ENCODE peak calls at places on chromosomes 13 and 19, in four cellular contexts. Z is neural progenitor cell, W is fibroblast of lung, Y is PC-9. I is an unnamed sample.

GRCh38 chr13:100495455-100495854 is 93.1 kb downstream of the GGACT start:
- DNase-seq in Z (no peak), W (no peak), Y (no peak), I (no peak)

GRCh38 chr13:32736648-32737047 is 150.4 kb downstream of the PDS5B start:
- DNase-seq in Z (no peak), W (no peak), Y (no peak), I (no peak)

GRCh38 chr19:49587227-49587626 is 3.8 kb upstream of the PRR12 start:
- DNase-seq in Z (no peak), W (no peak), Y (peak), I (no peak)

GRCh38 chr13:32142956-32143375 is 111.4 kb downstream of the FRY start:
- DNase-seq in Z (peak), W (peak), Y (peak), I (no peak)

GRCh38 chr19:6103217-6103644 is 7.1 kb downstream of the RFX2 start:
- DNase-seq in Z (no peak), W (peak), Y (no peak), I (no peak)

GRCh38 chr13:96090240-96091101 is 564 bp downstream of the HS6ST3 start:
- DNase-seq in Z (peak), W (peak), Y (no peak), I (peak)

GRCh38 chr13:27339299-27339698 is 68.7 kb downstream of the RASL11A start:
- DNase-seq in Z (peak), W (peak), Y (no peak), I (peak)

GRCh38 chr13:44815507-44816074 is 173.7 kb downstream of the NUFIP1 start:
- DNase-seq in Z (peak), W (peak), Y (peak), I (no peak)

GRCh38 chr19:46903458-46903857 is 42.7 kb downstream of the ARHGAP35 start:
- DNase-seq in Z (no peak), W (no peak), Y (peak), I (no peak)

GRCh38 chr19:56155124-56155687 is 14.1 kb downstream of the ZNF444 start:
- DNase-seq in Z (peak), W (no peak), Y (no peak), I (no peak)

GRCh38 chr19:18058208-18059009 is 28.3 kb downstream of the IL12RB1 start:
- DNase-seq in Z (peak), W (peak), Y (peak), I (peak)

GRCh38 chr13:92175330-92175729 is 776.9 kb downstream of the GPC5 start:
- DNase-seq in Z (peak), W (peak), Y (no peak), I (peak)

GRCh38 chr13:32587774-32588165 is 1.5 kb downstream of the PDS5B start:
- DNase-seq in Z (no peak), W (peak), Y (peak), I (peak)

GRCh38 chr13:80655778-80656518 is 315.0 kb upstream of the SPRY2 start:
- DNase-seq in Z (no peak), W (no peak), Y (no peak), I (no peak)

GRCh38 chr13:100131863-100132574 is 43.1 kb downstream of the PCCA start:
- DNase-seq in Z (no peak), W (peak), Y (no peak), I (no peak)

DNA sequence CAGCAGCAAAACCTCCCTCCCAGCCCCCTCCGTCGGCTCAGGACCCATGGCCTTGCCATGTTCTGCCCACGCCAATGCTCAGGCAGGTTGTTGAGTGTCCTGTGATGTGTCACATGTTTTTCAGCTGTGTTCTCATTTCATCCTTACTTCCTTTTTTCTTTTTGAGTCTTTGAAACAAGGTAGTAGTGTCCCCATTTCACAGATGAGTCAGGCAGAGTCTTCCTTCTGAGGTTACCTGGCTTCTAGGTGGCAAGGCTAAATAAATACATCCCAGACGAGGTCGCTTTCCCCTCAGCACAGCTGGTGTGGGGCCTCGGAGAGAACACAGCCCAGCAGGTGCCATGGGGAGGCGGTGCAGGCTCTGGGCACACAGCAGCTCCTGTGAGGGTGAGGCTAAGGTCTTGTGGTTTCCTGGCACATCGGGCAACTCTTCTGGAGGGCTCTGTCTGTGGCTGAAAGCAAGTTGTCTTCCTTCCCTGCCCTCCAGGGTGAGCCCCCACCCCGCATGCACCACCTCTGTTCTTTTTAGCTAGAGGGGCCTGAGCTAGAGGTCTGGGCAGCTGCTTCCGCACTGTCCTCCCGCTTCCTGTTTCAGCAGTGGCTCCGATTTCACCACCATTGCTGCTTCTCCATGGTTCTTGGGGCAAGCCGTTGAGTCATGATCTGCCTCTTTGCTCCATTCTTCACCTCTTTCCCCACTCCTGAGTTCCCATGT is 15.1 kb downstream of the PRAM1 start:
- DNase-seq in Z (no peak), W (no peak), Y (no peak), I (no peak)
- H3K4me2 ChIP-seq in Z (peak), W (no peak), Y (no peak), I (no peak)

DNA sequence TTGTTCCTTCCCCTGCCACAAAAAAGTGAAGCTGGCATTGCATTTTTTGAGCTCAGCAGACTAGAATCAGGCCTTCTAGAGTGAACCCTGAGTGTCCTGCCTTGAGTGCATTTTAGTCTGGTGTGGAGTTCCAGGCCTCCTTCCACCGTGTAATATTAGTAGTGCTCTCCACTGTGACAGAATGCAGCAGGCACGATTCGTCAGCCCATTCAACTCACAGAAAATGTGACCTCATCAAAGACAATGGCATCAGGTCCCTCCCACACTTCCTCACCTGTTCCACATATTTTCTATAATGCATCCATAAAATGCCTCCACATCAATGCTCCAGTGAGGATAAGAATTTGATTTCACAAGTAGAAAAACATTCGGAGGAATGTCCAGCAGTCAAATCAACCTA is 227.6 kb downstream of the FGF9 start:
- DNase-seq in Z (no peak), W (no peak), Y (no peak), I (no peak)
- H3K4me3 ChIP-seq in Z (no peak), W (no peak), Y (no peak), I (no peak)

GRCh38 chr19:3672993-3673392 is 27.3 kb downstream of the PIP5K1C start:
- DNase-seq in Z (peak), W (no peak), Y (no peak), I (no peak)

GRCh38 chr19:3670796-3671679 is 29.2 kb downstream of the PIP5K1C start:
- DNase-seq in Z (no peak), W (peak), Y (no peak), I (no peak)

GRCh38 chr19:3673506-3674439 is 26.5 kb downstream of the PIP5K1C start:
- DNase-seq in Z (no peak), W (no peak), Y (no peak), I (no peak)

GRCh38 chr19:3671680-3672574 is 28.3 kb downstream of the PIP5K1C start:
- DNase-seq in Z (no peak), W (peak), Y (no peak), I (no peak)

DNA sequence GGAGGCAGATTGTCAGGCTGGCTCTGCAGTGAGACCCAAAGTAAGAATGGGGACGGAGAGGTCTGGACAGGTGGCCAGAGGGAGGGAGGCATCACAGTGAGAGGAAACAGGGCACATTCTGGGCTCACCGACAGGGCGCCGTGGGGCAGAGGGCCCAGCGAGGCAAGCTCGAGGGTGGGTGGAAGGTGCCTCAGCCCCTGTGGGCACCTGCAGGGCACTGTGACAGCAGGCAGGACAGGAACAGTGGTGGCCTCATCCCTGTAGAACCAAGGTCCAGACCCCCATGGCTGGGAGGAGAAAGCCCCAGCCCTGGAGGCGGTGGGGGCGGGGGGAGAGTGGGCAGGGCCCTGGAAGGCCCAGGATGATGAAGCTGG is 27.7 kb downstream of the PIP5K1C start:
- DNase-seq in Z (no peak), W (no peak), Y (no peak), I (no peak)
- H3K4me2 ChIP-seq in Z (no peak), W (no peak), Y (no peak), I (no peak)

GRCh38 chr19:44757735-44758505 is 9.4 kb downstream of the BCL3 start:
- DNase-seq in Z (peak), W (peak), Y (no peak), I (no peak)
- H3K4me3 ChIP-seq in Z (peak), W (peak), Y (no peak), I (no peak)

I was measured in MM.1S.